ENCODE peak calls at places on chromosome 19, in six cellular contexts. J is BJ; R is stimulated activated CD8-positive, alpha-beta memory T cell treated with anti-CD3 and anti-CD28 coated beads, Interleukin-15, amount 100 ng/mL, for 4 hours; Q is fibroblast of lung; E is AG04449; D is right atrium auricular region. P is an unnamed sample.

GRCh38 chr19:58196911-58197616 is 14.2 kb downstream of the ZNF274 start:
- DNase-seq in Q (peak; percentile 36), D (no peak), R (no peak), E (no peak), J (no peak), P (no peak)

GRCh38 chr19:2286402-2287140 is 4.6 kb upstream of the PEAK3 start:
- DNase-seq in R (no peak), J (no peak), Q (no peak), E (no peak), D (no peak), P (no peak)

GRCh38 chr19:18223860-18224524 is 2.2 kb downstream of the PDE4C start:
- DNase-seq in J (no peak), Q (no peak), E (no peak), D (no peak), R (no peak), P (no peak)

GRCh38 chr19:31356587-31357314 is 7.5 kb upstream of the TSHZ3 start:
- DNase-seq in R (no peak), Q (peak; percentile 33), J (no peak), D (no peak), E (no peak), P (no peak)

GRCh38 chr19:30229524-30230174 is 142.5 kb upstream of the ZNF536 start:
- DNase-seq in J (no peak), Q (no peak), R (no peak), E (no peak), D (no peak), P (no peak)

GRCh38 chr19:17450264-17451075 is 2.0 kb upstream of the TMEM221 start:
- DNase-seq in E (no peak), Q (no peak), D (no peak), R (no peak), J (no peak), P (no peak)

GRCh38 chr19:1826557-1827521 is 14.8 kb upstream of the ATP8B3 start:
- DNase-seq in R (no peak), E (no peak), Q (no peak), D (no peak), J (no peak), P (no peak)

GRCh38 chr19:40599331-40600085 is 1.7 kb upstream of the LTBP4 start:
- DNase-seq in E (no peak), J (no peak), D (no peak), Q (no peak), R (no peak), P (no peak)

GRCh38 chr19:43895727-43896126 is 39.4 kb downstream of the ZNF45 start:
- DNase-seq in R (no peak), D (no peak), J (no peak), Q (no peak), E (no peak), P (no peak)

GRCh38 chr19:50870417-50871089 is 2.7 kb upstream of the KLK2 start:
- DNase-seq in D (no peak), Q (no peak), R (no peak), J (no peak), E (no peak), P (no peak)

GRCh38 chr19:4374451-4375163 is 25.7 kb downstream of the SH3GL1 start:
- DNase-seq in J (peak; percentile 65), D (peak; percentile 93), R (no peak), Q (peak; percentile 86), E (no peak), P (peak; percentile 44)

GRCh38 chr19:49809155-49809986 is 3.7 kb downstream of the FUZ start:
- DNase-seq in D (peak; percentile 77), J (no peak), Q (peak; percentile 19), E (no peak), R (peak; percentile 21), P (no peak)

GRCh38 chr19:35931161-35931873 is 4.9 kb upstream of the LRFN3 start:
- DNase-seq in E (peak; percentile 96), J (peak; percentile 98), R (peak; percentile 99), Q (peak; percentile 98), D (peak; percentile 99), P (peak; percentile 97)

GRCh38 chr19:21402303-21402985 is 5.5 kb downstream of the ZNF493 start:
- DNase-seq in Q (no peak), R (no peak), D (no peak), J (no peak), E (no peak), P (no peak)